ENCODE peak calls at places on chromosome 19, in six cellular contexts. W is transverse colon, N is stomach, Z is GM12878, R is esophagus muscularis mucosa, J is A549. Q is an unnamed sample.

GRCh38 chr19:9953802-9954542 is 17.7 kb upstream of the OLFM2 start:
- DNase-seq in Z (no peak), R (no peak), W (no peak), N (no peak), J (no peak), Q (no peak)

GRCh38 chr19:19900124-19900523 is 622 bp upstream of the ZNF93 start:
- DNase-seq in J (no peak), N (no peak), W (no peak), Z (no peak), R (no peak), Q (no peak)

GRCh38 chr19:33286899-33287298 is 15.4 kb downstream of the CEBPA start:
- DNase-seq in R (no peak), W (no peak), N (no peak), J (no peak), Z (no peak), Q (no peak)

GRCh38 chr19:51364200-51365106 is 1.7 kb downstream of the ETFB start:
- DNase-seq in W (no peak), R (no peak), Z (no peak), J (peak; percentile 50), N (no peak), Q (no peak)

GRCh38 chr19:6260912-6261636 is 18.7 kb downstream of the MLLT1 start:
- DNase-seq in R (no peak), W (no peak), Z (no peak), J (peak; percentile 33), N (peak; percentile 41), Q (no peak)

GRCh38 chr19:5624154-5624663 is 1.3 kb downstream of the SAFB start:
- DNase-seq in J (no peak), R (no peak), W (peak; percentile 44), N (peak; percentile 69), Z (no peak), Q (peak; percentile 23)

GRCh38 chr19:46610851-46611770 is 10.0 kb downstream of the CALM3 start:
- DNase-seq in J (no peak), R (no peak), Z (no peak), N (no peak), W (peak; percentile 15), Q (no peak)

GRCh38 chr19:46717716-46718143 is 816 bp upstream of the PRKD2 start:
- DNase-seq in R (no peak), N (no peak), J (no peak), Z (no peak), W (no peak), Q (no peak)

GRCh38 chr19:34555447-34555846 is 73.9 kb downstream of the WTIP start:
- DNase-seq in N (no peak), R (no peak), J (peak; percentile 18), W (no peak), Z (no peak), Q (no peak)

GRCh38 chr19:35845215-35846037 is 6.9 kb downstream of the NPHS1 start:
- DNase-seq in N (no peak), Z (no peak), W (peak; percentile 41), J (peak; percentile 96), R (no peak), Q (no peak)

GRCh38 chr19:35774274-35775045 is 904 bp upstream of the ARHGAP33 start:
- DNase-seq in Z (no peak), W (no peak), R (no peak), J (peak; percentile 76), N (no peak), Q (no peak)

GRCh38 chr19:31639306-31639705 is 290.1 kb upstream of the TSHZ3 start:
- DNase-seq in R (no peak), Z (no peak), N (no peak), W (no peak), J (no peak), Q (no peak)

GRCh38 chr19:4503224-4504170 is 14.8 kb downstream of the PLIN4 start:
- DNase-seq in Z (no peak), J (no peak), W (no peak), R (no peak), N (no peak), Q (no peak)

GRCh38 chr19:6319376-6319775 is 14.0 kb downstream of the ACER1 start:
- DNase-seq in N (no peak), W (no peak), Z (no peak), R (no peak), J (no peak), Q (no peak)

GRCh38 chr19:56140583-56141415 is at the start of gene ZNF444:
- DNase-seq in W (peak; percentile 100), Z (peak; percentile 97), J (peak; percentile 100), N (peak; percentile 99), R (peak; percentile 99), Q (peak; percentile 96)

GRCh38 chr19:32208060-32208459 is 137.3 kb upstream of the ZNF507 start:
- DNase-seq in W (no peak), N (no peak), R (peak; percentile 90), J (no peak), Z (no peak), Q (no peak)

GRCh38 chr19:5308471-5309437 is 31.9 kb downstream of the PTPRS start:
- DNase-seq in Z (no peak), N (peak; percentile 72), J (no peak), R (no peak), W (peak; percentile 62), Q (peak; percentile 55)

GRCh38 chr19:41223431-41224234 is 4.6 kb downstream of the AXL start:
- DNase-seq in J (peak; percentile 94), Z (no peak), W (no peak), N (no peak), R (no peak), Q (no peak)

GRCh38 chr19:51509823-51510660 is 8.4 kb upstream of the SIGLEC12 start:
- DNase-seq in J (no peak), W (no peak), R (peak; percentile 47), Z (no peak), N (no peak), Q (no peak)

GRCh38 chr19:52095172-52096014 is at the start of gene ZNF841:
- DNase-seq in W (peak; percentile 94), Z (peak; percentile 60), N (peak; percentile 93), R (peak; percentile 98), J (peak; percentile 37), Q (peak; percentile 89)

DNA sequence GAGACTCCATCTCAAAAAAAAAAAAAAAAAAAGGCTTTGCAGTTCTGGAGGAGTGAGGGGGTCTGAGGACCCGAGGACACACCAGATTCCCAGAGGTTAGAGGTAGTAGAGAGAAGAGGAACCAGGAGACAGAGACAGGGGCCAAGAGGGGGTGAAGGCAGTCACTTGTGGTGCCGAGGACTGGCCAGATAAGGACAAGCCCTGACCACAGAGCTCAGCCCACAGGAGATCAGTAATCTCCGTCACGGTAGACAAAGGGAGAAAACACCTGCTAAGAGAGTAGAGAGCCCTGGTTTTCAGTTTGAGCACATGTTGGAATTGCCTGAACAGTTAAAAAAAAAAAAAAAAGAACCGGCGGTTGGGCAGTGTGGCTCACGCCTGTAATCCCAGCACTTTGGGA is 1.7 kb upstream of the PRAM1 start:
- DNase-seq in Z (no peak), J (no peak), N (no peak), R (no peak), W (no peak), Q (no peak)
- TF ChIP-seq EP300 in Z (no peak), J (no peak), N (no peak), R (no peak), W (no peak), Q (no peak)

DNA sequence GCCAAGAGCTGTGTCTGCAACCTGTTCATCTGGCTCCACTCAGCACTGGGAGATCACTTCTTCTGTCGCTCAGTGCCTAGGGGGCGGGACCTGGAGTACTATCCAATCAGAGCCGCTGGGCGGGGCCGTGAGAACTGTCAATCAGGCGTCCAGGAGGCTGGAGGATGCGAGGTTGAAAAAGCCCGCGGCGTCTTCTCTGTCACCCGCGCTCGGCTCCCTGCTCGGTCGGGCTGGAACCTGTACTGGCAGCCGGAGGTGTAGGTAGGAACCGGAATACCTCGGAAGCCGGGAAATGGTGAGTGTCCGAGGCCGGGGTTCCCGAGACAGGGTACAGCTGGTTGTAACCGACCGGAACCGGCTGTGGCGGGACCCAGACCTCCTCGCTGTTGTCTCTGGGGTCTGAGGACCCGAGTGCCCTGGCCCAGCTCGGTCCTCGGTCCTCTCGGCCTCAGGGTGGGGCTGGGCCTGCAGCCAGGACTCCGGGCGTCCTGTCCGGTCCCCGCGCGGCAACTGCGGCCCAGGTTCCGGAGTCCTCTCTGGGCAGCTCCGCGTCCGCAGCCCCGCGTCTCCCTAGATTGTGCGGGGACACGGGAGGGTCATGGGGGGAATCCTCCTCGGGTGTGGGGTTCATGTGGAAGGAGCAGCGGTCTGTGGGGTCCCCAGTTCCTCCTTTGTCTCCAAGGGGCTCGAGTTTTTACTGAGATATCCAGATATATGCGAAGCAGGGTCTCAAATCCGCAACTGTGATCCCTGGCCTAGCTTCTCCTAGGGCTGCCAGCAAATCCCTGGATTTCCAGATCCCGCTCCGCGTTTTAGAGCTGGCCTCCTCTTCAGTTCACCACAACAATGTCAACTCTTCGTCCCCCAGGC is 42.6 kb downstream of the ZNF627 start:
- DNase-seq in N (peak; percentile 98), J (peak; percentile 84), W (peak; percentile 98), R (peak; percentile 98), Z (peak; percentile 69), Q (peak; percentile 95)
- TF ChIP-seq POLR2A in N (no peak), J (no peak), W (no peak), R (no peak), Z (peak; percentile 73), Q (no peak)

GRCh38 chr19:1875646-1876493 is 9.4 kb downstream of the ABHD17A start:
- DNase-seq in J (no peak), Z (peak; percentile 51), R (peak; percentile 98), W (peak; percentile 94), N (peak; percentile 94), Q (peak; percentile 88)
- TF ChIP-seq CTCF in J (no peak), Z (no peak), R (peak; percentile 19), W (no peak), N (no peak), Q (no peak)

DNA sequence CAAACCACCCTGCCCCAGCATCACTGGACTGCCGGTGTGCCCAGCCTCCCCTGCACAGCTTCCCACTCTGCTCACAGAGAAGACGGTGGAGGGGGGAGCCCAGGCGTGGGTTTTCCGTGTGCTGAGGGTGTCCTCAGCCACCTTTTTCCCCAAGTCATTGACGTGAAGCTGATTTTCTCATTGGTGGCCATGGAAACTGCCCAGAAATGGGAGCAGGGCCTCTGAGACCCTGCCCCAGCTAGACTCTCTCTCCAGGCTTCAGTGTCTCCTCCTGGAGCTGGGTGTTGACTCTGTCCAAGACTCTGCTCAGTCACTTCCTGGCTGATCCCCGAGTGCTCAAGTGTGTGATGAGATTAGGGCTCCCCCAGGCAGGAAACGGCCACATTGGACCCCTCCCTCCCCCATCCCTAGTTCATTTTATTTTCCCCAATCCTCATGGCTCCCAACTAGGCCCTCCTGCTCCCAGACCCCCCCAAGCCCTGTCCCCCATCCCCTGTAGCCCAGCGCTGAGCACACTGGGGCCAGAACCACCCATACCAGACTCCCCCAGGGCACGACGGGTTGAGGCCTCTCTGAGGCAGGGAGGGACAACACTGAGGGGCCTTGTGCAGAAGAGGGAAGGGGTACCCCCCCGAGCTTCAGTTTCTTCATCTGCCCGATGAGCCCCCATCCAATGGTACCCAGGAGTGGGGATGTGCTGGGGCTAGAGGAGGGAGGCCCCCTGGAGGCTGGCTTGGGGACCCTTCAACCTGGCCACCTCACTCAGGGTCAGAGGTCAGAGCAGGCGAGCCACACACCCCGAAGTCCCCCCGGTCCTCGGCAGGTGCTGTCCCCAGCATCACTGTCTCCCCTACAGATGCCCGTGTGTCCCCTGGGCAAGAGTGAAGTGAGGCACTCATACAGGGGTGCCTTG is 1.2 kb upstream of the F2RL3 start:
- DNase-seq in J (no peak), W (no peak), R (no peak), N (no peak), Z (no peak), Q (no peak)
- TF ChIP-seq EP300 in J (no peak), W (no peak), R (no peak), N (no peak), Z (no peak), Q (no peak)

GRCh38 chr19:18588611-18589379 is at the start of gene REX1BD:
- DNase-seq in Z (peak; percentile 54), R (peak; percentile 96), N (peak; percentile 80), W (peak; percentile 84), J (no peak), Q (peak; percentile 72)
- TF ChIP-seq POLR2A in Z (peak; percentile 91), R (no peak), N (no peak), W (peak; percentile 47), J (peak; percentile 80), Q (peak; percentile 45)

GRCh38 chr19:23996549-23996948 is 81.9 kb downstream of the ZNF726 start:
- DNase-seq in W (no peak), Z (no peak), R (no peak), N (no peak), J (peak; percentile 35), Q (no peak)
- TF ChIP-seq CTCF in W (no peak), Z (no peak), R (no peak), N (peak; percentile 9), J (no peak), Q (no peak)

Q was measured in tibial nerve.